ENCODE peak calls at places on chromosomes 1 and 21, in five cellular contexts. T is HS-27A, E is COR-L47, H is HFF-Myc, K is GF-D8. Q is an unnamed sample.

GRCh38 chr1:168932539-168932938 is 174.0 kb upstream of the ATP1B1 start:
- DNase-seq in T (no peak), K (no peak), H (no peak), E (no peak), Q (no peak)

GRCh38 chr1:78334952-78335351 is 155.8 kb upstream of the PTGFR start:
- DNase-seq in K (no peak), H (no peak), T (no peak), E (no peak), Q (no peak)

GRCh38 chr1:93450331-93450730 is 2.4 kb downstream of the FNBP1L start:
- DNase-seq in E (no peak), K (no peak), T (no peak), H (no peak), Q (no peak)

GRCh38 chr1:218367118-218367517 is 22.0 kb downstream of the TGFB2 start:
- DNase-seq in K (no peak), E (no peak), H (no peak), T (no peak), Q (no peak)

GRCh38 chr1:236844499-236845271 is 49.6 kb downstream of the MTR start:
- DNase-seq in E (no peak), H (no peak), K (no peak), T (no peak), Q (no peak)

GRCh38 chr1:171222961-171223360 is 25.3 kb upstream of the FMO1 start:
- DNase-seq in E (no peak), K (no peak), H (no peak), T (no peak), Q (no peak)

GRCh38 chr1:48777219-48777895 is 666 bp upstream of the BEND5 start:
- DNase-seq in E (peak), T (no peak), H (no peak), K (no peak), Q (no peak)

GRCh38 chr21:40841524-40842196 is 5.3 kb downstream of the DSCAM start:
- DNase-seq in T (no peak), H (no peak), E (peak), K (no peak), Q (no peak)

GRCh38 chr1:154990276-154990675 is 3.1 kb upstream of the LENEP start:
- DNase-seq in E (no peak), H (no peak), T (no peak), K (no peak), Q (no peak)

GRCh38 chr21:33262921-33263320 is 3.2 kb upstream of the IL10RB start:
- DNase-seq in K (no peak), E (no peak), H (no peak), T (no peak), Q (no peak)

GRCh38 chr1:11045428-11046269 is 1.4 kb downstream of the MASP2 start:
- DNase-seq in T (no peak), H (no peak), K (no peak), E (no peak), Q (no peak)

GRCh38 chr1:152654110-152654509 is 9.1 kb upstream of the LCE2D start:
- DNase-seq in H (no peak), T (peak), K (no peak), E (peak), Q (peak)

GRCh38 chr1:35852241-35852640 is 30.8 kb upstream of the AGO1 start:
- DNase-seq in T (no peak), K (no peak), H (no peak), E (no peak), Q (no peak)

GRCh38 chr1:18160290-18160942 is 52.8 kb downstream of the IGSF21 start:
- DNase-seq in E (no peak), T (no peak), H (no peak), K (no peak), Q (no peak)

GRCh38 chr1:201696217-201696761 is 132.7 kb upstream of the IPO9 start:
- DNase-seq in T (peak), K (no peak), H (peak), E (no peak), Q (no peak)

GRCh38 chr21:28152729-28153128 is 839.9 kb downstream of the LTN1 start:
- DNase-seq in H (no peak), K (no peak), E (no peak), T (no peak), Q (no peak)

GRCh38 chr1:68281946-68282615 is 49.8 kb upstream of the WLS start:
- DNase-seq in K (no peak), T (no peak), H (no peak), E (no peak), Q (no peak)

GRCh38 chr1:55831759-55832158 is 616.6 kb upstream of the USP24 start:
- DNase-seq in K (no peak), T (no peak), E (no peak), H (no peak), Q (no peak)

GRCh38 chr1:93620841-93621210 is 60.8 kb downstream of the BCAR3 start:
- DNase-seq in H (no peak), K (no peak), E (no peak), T (no peak), Q (no peak)

GRCh38 chr1:211532086-211532439 is 40.1 kb upstream of the RD3 start:
- DNase-seq in K (no peak), H (no peak), T (no peak), E (no peak), Q (no peak)

GRCh38 chr1:25126568-25126967 is 105.7 kb downstream of the SYF2 start:
- DNase-seq in H (no peak), T (no peak), E (no peak), K (no peak), Q (no peak)

GRCh38 chr1:53944469-53945182 is 873 bp downstream of the IFT25 start:
- DNase-seq in K (no peak), T (no peak), E (no peak), H (no peak), Q (no peak)

Q was measured in HL-60.